ENCODE peak calls at places on chromosomes 13 and 19, in seven cellular contexts. U, V, J, X, H, P and Y are unnamed samples.
A peak's percentile ranks its signal among the peaks of the same experiment; 100 is the strongest.

GRCh38 chr19:30287973-30288372 is 84.2 kb upstream of the ZNF536 start:
- DNase-seq in P (no peak), J (no peak), V (no peak), X (no peak), U (no peak), H (no peak), Y (no peak)

GRCh38 chr19:7673995-7674667 is 2.8 kb upstream of the MCEMP1 start:
- DNase-seq in J (peak; percentile 86), U (peak; percentile 72), V (peak; percentile 45), H (no peak), P (peak; percentile 21), X (peak; percentile 81), Y (peak; percentile 74)

GRCh38 chr13:112159575-112160547 is 92.9 kb downstream of the SOX1 start:
- DNase-seq in U (no peak), X (no peak), J (no peak), H (no peak), P (peak; percentile 73), V (no peak), Y (no peak)

GRCh38 chr19:49468199-49468598 is 5.8 kb upstream of the FLT3LG start:
- DNase-seq in J (peak; percentile 5), H (no peak), U (no peak), X (no peak), P (no peak), V (no peak), Y (no peak)

GRCh38 chr19:29122185-29122584 is 90.8 kb downstream of the UQCRFS1 start:
- DNase-seq in U (no peak), P (no peak), H (no peak), J (no peak), X (no peak), V (no peak), Y (no peak)

GRCh38 chr13:61563645-61564044 is 148.0 kb upstream of the PCDH20 start:
- DNase-seq in P (no peak), H (no peak), X (no peak), V (no peak), U (no peak), J (no peak), Y (no peak)

GRCh38 chr13:111898956-111899713 is 167.8 kb upstream of the SOX1 start:
- DNase-seq in P (no peak), J (no peak), V (no peak), U (no peak), X (peak; percentile 20), H (no peak), Y (no peak)

GRCh38 chr19:12346896-12347295 is 13.5 kb upstream of the ZNF563 start:
- DNase-seq in P (peak; percentile 58), J (no peak), U (no peak), X (no peak), V (no peak), H (no peak), Y (no peak)

GRCh38 chr13:107864543-107865460 is 350.5 kb downstream of the LIG4 start:
- DNase-seq in X (no peak), H (no peak), U (no peak), J (peak; percentile 74), P (peak; percentile 18), V (peak; percentile 86), Y (no peak)

GRCh38 chr13:57314897-57315520 is 148.0 kb downstream of the PRR20E start:
- DNase-seq in X (no peak), J (no peak), P (no peak), H (no peak), U (no peak), V (no peak), Y (no peak)

GRCh38 chr13:43154083-43154739 is 130.8 kb downstream of the DNAJC15 start:
- DNase-seq in U (no peak), H (no peak), X (no peak), P (no peak), V (no peak), J (no peak), Y (no peak)

GRCh38 chr13:112893570-112894422 is 75.2 kb upstream of the MCF2L start:
- DNase-seq in P (peak; percentile 76), H (no peak), V (peak; percentile 21), J (peak; percentile 89), X (peak; percentile 80), U (no peak), Y (peak; percentile 40)

GRCh38 chr13:42066542-42066941 is 18.1 kb downstream of the DGKH start:
- DNase-seq in H (no peak), P (no peak), J (no peak), U (no peak), X (no peak), V (peak; percentile 97), Y (no peak)

GRCh38 chr13:33261426-33262068 is 24.0 kb downstream of the STARD13 start:
- DNase-seq in V (peak; percentile 31), U (no peak), H (no peak), J (no peak), X (no peak), P (peak; percentile 83), Y (no peak)

GRCh38 chr13:35057858-35058257 is 115.8 kb downstream of the NBEA start:
- DNase-seq in J (no peak), V (no peak), U (no peak), X (no peak), H (no peak), P (no peak), Y (no peak)

GRCh38 chr19:2055871-2056809 is 5.1 kb upstream of the MKNK2 start:
- DNase-seq in X (peak; percentile 62), J (no peak), P (no peak), H (no peak), V (peak; percentile 64), U (peak; percentile 53), Y (no peak)

GRCh38 chr19:35167251-35168119 is 12.9 kb downstream of the FXYD5 start:
- DNase-seq in P (no peak), H (no peak), X (no peak), J (peak; percentile 18), U (no peak), V (no peak), Y (no peak)

GRCh38 chr13:78129850-78130249 is 211.2 kb upstream of the EDNRB start:
- DNase-seq in P (no peak), X (no peak), V (no peak), J (no peak), H (no peak), U (no peak), Y (no peak)

GRCh38 chr13:110215606-110216005 is 91.4 kb downstream of the COL4A1 start:
- DNase-seq in P (no peak), X (no peak), U (no peak), V (peak; percentile 62), J (no peak), H (no peak), Y (no peak)

GRCh38 chr13:110213461-110214074 is 93.4 kb downstream of the COL4A1 start:
- DNase-seq in J (no peak), P (no peak), U (no peak), V (no peak), X (no peak), H (no peak), Y (no peak)

GRCh38 chr13:110216403-110217041 is 90.4 kb downstream of the COL4A1 start:
- DNase-seq in P (no peak), V (peak; percentile 78), X (no peak), J (no peak), H (no peak), U (no peak), Y (no peak)

GRCh38 chr13:110216006-110216402 is 91.0 kb downstream of the COL4A1 start:
- DNase-seq in J (no peak), P (no peak), H (no peak), V (no peak), U (no peak), X (no peak), Y (no peak)

DNA sequence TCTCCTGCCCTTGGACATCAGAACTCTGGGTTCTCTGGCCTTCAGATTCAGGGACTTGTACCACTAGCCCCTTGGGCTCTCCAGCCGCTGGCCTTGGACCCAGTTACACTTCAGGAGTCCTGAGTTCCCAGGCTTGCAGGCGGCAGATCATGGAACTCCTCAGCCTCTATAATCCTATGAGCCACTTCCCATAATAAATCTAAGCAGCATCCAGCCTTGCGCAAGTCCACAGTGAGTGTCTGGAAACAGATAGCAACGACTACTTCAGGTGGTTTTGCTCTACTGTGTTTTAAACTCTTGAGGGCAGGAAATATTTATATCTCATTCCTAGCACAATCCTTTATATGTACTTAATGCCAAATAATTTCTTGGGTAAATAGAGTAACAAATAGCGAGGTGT is 92.3 kb downstream of the COL4A1 start:
- DNase-seq in P (no peak), U (no peak), X (no peak), V (peak; percentile 56), J (no peak), H (no peak), Y (no peak)
- TF ChIP-seq CEBPB in P (no peak), U (no peak), X (no peak), V (peak; percentile 85), J (no peak), H (no peak), Y (no peak)

DNA sequence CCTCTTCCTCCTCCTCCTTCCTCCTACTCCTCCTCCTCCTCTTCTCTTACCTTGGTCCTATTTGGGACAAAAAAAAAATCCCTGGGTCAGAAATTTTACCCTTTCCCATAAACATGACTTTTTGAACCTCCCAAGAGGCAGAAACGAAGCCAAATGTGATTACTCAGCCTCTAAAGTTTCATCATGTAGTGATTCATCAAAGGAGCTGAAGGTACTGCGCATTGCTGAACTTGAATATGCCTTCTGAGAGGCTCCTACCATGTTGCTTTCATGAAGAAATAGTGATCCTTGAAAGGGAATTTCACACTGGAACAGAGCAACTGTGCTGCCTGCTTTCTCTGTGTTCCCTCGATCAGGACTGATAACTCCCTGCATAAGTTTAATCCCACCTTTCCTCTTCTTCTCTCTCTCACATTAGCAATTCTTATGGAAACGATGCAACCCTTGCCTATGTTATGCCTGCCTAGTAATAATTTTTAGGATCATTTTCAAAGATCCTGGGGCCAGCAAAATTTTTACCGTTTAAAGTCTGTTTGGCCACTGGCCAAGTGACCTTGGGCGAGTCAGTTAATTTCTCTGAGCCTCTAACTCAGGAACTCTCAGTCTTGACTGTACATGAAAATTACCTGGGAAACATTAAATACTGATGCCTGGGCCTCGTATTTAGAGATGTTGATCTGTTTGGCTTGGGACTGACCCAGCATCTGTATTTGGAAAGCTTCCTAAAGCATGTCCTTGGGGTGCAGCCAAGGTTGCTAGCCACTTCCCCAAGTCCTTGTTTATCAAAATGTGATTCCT is 149.5 kb downstream of the DCT start:
- DNase-seq in V (peak; percentile 95), X (no peak), H (no peak), U (no peak), P (peak; percentile 28), J (no peak), Y (peak; percentile 15)
- TF ChIP-seq CEBPB in V (peak; percentile 92), X (no peak), H (no peak), U (peak; percentile 38), P (peak; percentile 82), J (no peak), Y (peak; percentile 67)

DNA sequence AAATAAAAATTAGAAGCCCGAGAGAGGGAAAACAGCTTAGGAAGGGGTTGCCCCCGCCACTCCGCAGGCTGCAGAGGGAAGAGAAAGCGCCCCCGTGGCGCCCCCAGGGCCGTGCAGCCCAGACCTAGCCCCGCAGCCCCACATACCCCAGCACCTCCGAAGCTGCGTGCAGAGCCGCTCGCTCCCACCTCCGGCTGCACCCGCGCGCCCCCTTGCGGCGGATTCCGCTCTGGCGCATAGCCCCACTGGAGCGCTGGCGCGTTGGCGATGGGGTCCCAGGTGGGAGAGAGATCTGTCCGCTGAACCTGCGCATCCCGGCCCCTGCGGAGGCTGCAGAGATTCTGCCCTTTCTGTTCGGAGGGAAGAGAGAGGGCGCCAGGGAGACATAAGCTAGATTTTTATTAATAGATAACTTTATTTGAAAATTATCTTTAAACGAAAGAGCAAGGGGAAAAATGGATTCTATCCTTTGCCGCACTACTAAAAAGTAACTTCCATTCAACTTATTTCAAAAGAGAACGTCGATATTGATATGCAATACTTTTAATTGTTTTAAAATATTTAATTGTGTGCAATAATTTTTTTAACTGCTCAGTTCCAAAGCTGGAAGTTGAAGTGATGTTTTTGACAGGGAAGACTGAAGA is 11.7 kb upstream of the CLN5 start:
- DNase-seq in H (no peak), J (peak; percentile 75), V (peak; percentile 24), P (peak; percentile 43), U (peak; percentile 43), X (peak; percentile 99), Y (peak; percentile 59)
- TF ChIP-seq CEBPB in H (no peak), J (no peak), V (no peak), P (no peak), U (no peak), X (no peak), Y (no peak)

GRCh38 chr13:80274643-80275042 is 66.3 kb downstream of the SPRY2 start:
- DNase-seq in V (peak; percentile 2), U (no peak), X (no peak), J (no peak), P (no peak), H (no peak), Y (no peak)
- TF ChIP-seq CEBPB in V (no peak), U (no peak), X (no peak), J (no peak), P (no peak), H (no peak), Y (no peak)